ENCODE peak calls at places on chromosome 16, in seven cellular contexts. V, D, F, T, Y, M and C are unnamed samples.

GRCh38 chr16:26993988-26994387 is 72.7 kb upstream of the C16orf82 start:
- DNase-seq in V (peak; percentile 14), D (no peak), F (no peak), T (no peak), Y (no peak), M (no peak), C (no peak)

GRCh38 chr16:66551362-66551761 is 1.0 kb upstream of the CKLF start:
- DNase-seq in V (no peak), D (no peak), F (no peak), T (peak; percentile 78), Y (no peak), M (peak; percentile 59), C (no peak)

GRCh38 chr16:50834701-50835100 is 92.8 kb downstream of the CYLD start:
- DNase-seq in V (no peak), D (no peak), F (no peak), T (no peak), Y (peak; percentile 24), M (no peak), C (no peak)

GRCh38 chr16:59690216-59690615 is 956.1 kb upstream of the GOT2 start:
- DNase-seq in V (no peak), D (no peak), F (no peak), T (no peak), Y (no peak), M (no peak), C (no peak)

GRCh38 chr16:89121691-89122321 is 28.2 kb downstream of the ACSF3 start:
- DNase-seq in V (no peak), D (no peak), F (peak; percentile 34), T (no peak), Y (no peak), M (no peak), C (no peak)

GRCh38 chr16:14378131-14378551 is 251.9 kb downstream of the PARN start:
- DNase-seq in V (peak; percentile 47), D (no peak), F (no peak), T (no peak), Y (no peak), M (peak; percentile 54), C (peak; percentile 64)

GRCh38 chr16:49129935-49130334 is 151.7 kb downstream of the CBLN1 start:
- DNase-seq in V (no peak), D (no peak), F (no peak), T (no peak), Y (no peak), M (no peak), C (no peak)

GRCh38 chr16:26981266-26981938 is 85.3 kb upstream of the C16orf82 start:
- DNase-seq in V (peak; percentile 5), D (no peak), F (no peak), T (peak; percentile 12), Y (no peak), M (no peak), C (no peak)

GRCh38 chr16:64122177-64122576 is 999.7 kb downstream of the CDH11 start:
- DNase-seq in V (peak; percentile 1), D (no peak), F (no peak), T (no peak), Y (no peak), M (no peak), C (no peak)

GRCh38 chr16:19844945-19845641 is 39.6 kb downstream of the GPRC5B start:
- DNase-seq in V (peak; percentile 84), D (peak; percentile 43), F (no peak), T (no peak), Y (no peak), M (peak; percentile 50), C (no peak)

GRCh38 chr16:74923766-74924460 is 61.0 kb downstream of the WDR59 start:
- DNase-seq in V (peak; percentile 21), D (no peak), F (no peak), T (no peak), Y (no peak), M (no peak), C (no peak)

GRCh38 chr16:81646561-81646960 is 132.5 kb upstream of the PLCG2 start:
- DNase-seq in V (no peak), D (no peak), F (no peak), T (no peak), Y (no peak), M (no peak), C (no peak)

GRCh38 chr16:58127634-58128033 is 1.5 kb downstream of the CFAP20 start:
- DNase-seq in V (no peak), D (no peak), F (no peak), T (no peak), Y (no peak), M (no peak), C (no peak)

GRCh38 chr16:20995711-20996110 is 95.1 kb downstream of the LYRM1 start:
- DNase-seq in V (no peak), D (no peak), F (no peak), T (no peak), Y (no peak), M (no peak), C (no peak)

GRCh38 chr16:20614201-20615141 is 38.3 kb upstream of the ACSM2B start:
- DNase-seq in V (no peak), D (no peak), F (peak; percentile 27), T (no peak), Y (no peak), M (no peak), C (no peak)

GRCh38 chr16:3214904-3215600 is 19.9 kb downstream of the ZNF200 start:
- DNase-seq in V (no peak), D (no peak), F (no peak), T (no peak), Y (no peak), M (no peak), C (no peak)

GRCh38 chr16:28597692-28598261 is 927 bp upstream of the SULT1A2 start:
- DNase-seq in V (no peak), D (no peak), F (no peak), T (peak; percentile 45), Y (no peak), M (no peak), C (no peak)

GRCh38 chr16:84643180-84643583 is 5.1 kb upstream of the KLHL36 start:
- DNase-seq in V (peak; percentile 92), D (peak; percentile 88), F (peak; percentile 88), T (no peak), Y (peak; percentile 93), M (no peak), C (peak; percentile 87)

GRCh38 chr16:50627419-50627818 is 53.7 kb downstream of the SNX20 start:
- DNase-seq in V (peak; percentile 50), D (peak; percentile 88), F (no peak), T (peak; percentile 7), Y (no peak), M (no peak), C (no peak)

GRCh38 chr16:11914759-11915643 is 755 bp downstream of the GSPT1 start:
- DNase-seq in V (peak; percentile 33), D (no peak), F (peak; percentile 78), T (peak; percentile 44), Y (peak; percentile 76), M (no peak), C (no peak)

GRCh38 chr16:71373073-71373472 is 14.6 kb downstream of the CALB2 start:
- DNase-seq in V (peak; percentile 76), D (no peak), F (no peak), T (no peak), Y (no peak), M (peak; percentile 59), C (no peak)

GRCh38 chr16:66521951-66522771 is 27.8 kb downstream of the TK2 start:
- DNase-seq in V (peak; percentile 83), D (no peak), F (no peak), T (no peak), Y (no peak), M (no peak), C (no peak)

GRCh38 chr16:53098526-53099317 is 43.9 kb downstream of the CHD9 start:
- DNase-seq in V (peak; percentile 99), D (peak; percentile 94), F (peak; percentile 95), T (peak; percentile 90), Y (peak; percentile 96), M (peak; percentile 32), C (peak; percentile 59)

GRCh38 chr16:70661534-70661917 is 15.2 kb downstream of the IL34 start:
- DNase-seq in V (no peak), D (peak; percentile 43), F (no peak), T (no peak), Y (no peak), M (no peak), C (no peak)

GRCh38 chr16:90019543-90020259 is 445 bp upstream of the DBNDD1 start:
- DNase-seq in V (no peak), D (no peak), F (peak; percentile 69), T (peak; percentile 70), Y (no peak), M (peak; percentile 58), C (no peak)

GRCh38 chr16:87855852-87856715 is 13.2 kb downstream of the SLC7A5 start:
- DNase-seq in V (peak; percentile 39), D (no peak), F (peak; percentile 81), T (no peak), Y (no peak), M (no peak), C (no peak)
- H3K27ac ChIP-seq in V (no peak overlapping the region), D (peak overlapping the region; percentile 15), F (peak overlapping the region; percentile 96), T (peak overlapping the region; percentile 57), Y (peak overlapping the region; percentile 81), M (peak overlapping the region; percentile 97), C (peak overlapping the region; percentile 98)

GRCh38 chr16:23296994-23297393 is 5.1 kb upstream of the SCNN1B start:
- DNase-seq in V (no peak), D (no peak), F (no peak), T (peak; percentile 53), Y (no peak), M (peak; percentile 43), C (no peak)
- TF ChIP-seq CTCF in V (no peak), D (no peak), F (no peak), T (peak; percentile 50), Y (no peak), M (no peak), C (peak; percentile 15)

DNA sequence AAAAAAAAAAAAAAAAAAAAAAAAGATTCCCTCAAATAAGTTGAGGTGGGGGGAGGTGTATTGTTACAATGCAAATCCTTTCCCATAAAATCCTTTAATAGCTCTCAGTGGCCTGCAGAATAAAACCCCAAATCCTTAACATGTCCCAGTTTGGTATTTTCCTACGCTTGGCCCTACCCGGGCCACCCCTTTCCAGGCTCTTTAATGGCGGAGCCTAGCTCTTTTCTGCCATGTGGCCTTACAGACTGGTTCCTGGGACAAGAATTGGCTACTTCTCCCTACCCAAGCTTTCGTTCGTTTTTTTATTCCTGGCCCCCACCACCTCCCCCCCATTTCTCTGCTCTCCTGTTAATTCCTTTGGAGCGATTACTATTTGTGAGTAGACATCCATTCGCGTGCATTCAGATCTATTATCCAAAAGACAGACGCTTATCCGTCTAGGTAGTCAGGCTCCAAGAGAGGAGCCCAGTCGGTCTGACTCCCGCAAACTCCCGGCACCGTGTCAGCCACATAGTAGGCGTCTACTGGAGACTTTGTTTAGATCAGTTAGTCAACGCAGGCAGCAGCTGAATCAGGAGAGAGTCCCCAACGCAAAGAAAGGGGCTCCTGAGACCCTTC is 813 bp upstream of the THAP11 start:
- DNase-seq in V (no peak), D (no peak), F (no peak), T (peak; percentile 33), Y (no peak), M (no peak), C (no peak)
- H3K27ac ChIP-seq in V (peak overlapping the region; percentile 98), D (peak overlapping the region; percentile 100), F (peak overlapping the region; percentile 100), T (peak overlapping the region; percentile 99), Y (peak overlapping the region; percentile 98), M (peak overlapping the region; percentile 97), C (peak overlapping the region; percentile 97)

DNA sequence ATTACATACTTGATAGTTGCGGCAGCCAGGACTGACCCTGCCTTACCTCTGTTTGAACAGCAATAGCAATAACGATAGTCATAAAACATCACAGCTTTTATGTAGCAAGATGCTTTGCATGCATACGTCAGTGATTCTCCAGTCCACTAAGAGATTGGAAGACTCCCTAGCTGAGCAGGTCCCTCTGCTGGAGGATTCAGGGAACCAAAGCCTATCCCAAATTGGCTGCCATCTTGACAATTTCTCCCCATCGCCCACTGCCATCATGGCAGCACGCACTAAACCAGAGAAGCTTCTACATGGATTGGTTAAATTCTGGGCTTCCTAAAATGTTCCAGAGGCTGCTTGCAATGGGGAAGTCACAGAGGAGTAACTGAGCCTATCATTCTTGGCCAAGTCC is 360.6 kb upstream of the XYLT1 start:
- DNase-seq in V (no peak), D (no peak), F (no peak), T (no peak), Y (no peak), M (no peak), C (no peak)
- TF ChIP-seq CTCF in V (no peak), D (no peak), F (no peak), T (no peak), Y (no peak), M (no peak), C (no peak)